ENCODE peak calls at places on chromosomes 3 and 15, in eight cellular contexts. D is CD8-positive, alpha-beta memory T cell; Z is PC-9; F is cardiac muscle cell; M is ovary; K is brain microvascular endothelial cell; G is left lung; Y is neural progenitor cell. C is an unnamed sample. For H3K36me3, the result is how much of the 10 kb centered on the place peaks cover.

GRCh38 chr3:66136597-66136996 is 84.2 kb upstream of the SLC25A26 start:
- DNase-seq in M (no peak), K (no peak), D (no peak), G (no peak), F (no peak), Z (no peak), Y (no peak), C (no peak)

GRCh38 chr15:36221992-36222391 is 357.4 kb upstream of the CDIN1 start:
- DNase-seq in F (no peak), Z (no peak), M (no peak), K (no peak), D (no peak), Y (no peak), G (peak), C (no peak)

GRCh38 chr3:195150194-195151118 is 120.5 kb downstream of the XXYLT1 start:
- DNase-seq in G (peak), K (peak), Y (peak), D (no peak), F (peak), Z (no peak), M (peak), C (no peak)

GRCh38 chr15:69160976-69161877 is 792 bp downstream of the GLCE start:
- DNase-seq in K (no peak), Z (no peak), M (peak), F (peak), G (peak), Y (peak), D (peak), C (no peak)

GRCh38 chr15:57421110-57421509 is 44.8 kb downstream of the CGNL1 start:
- DNase-seq in K (no peak), D (no peak), Z (no peak), G (no peak), F (no peak), Y (no peak), M (no peak), C (no peak)

GRCh38 chr3:133401374-133402135 is 1.7 kb downstream of the BFSP2 start:
- DNase-seq in M (peak), G (no peak), F (no peak), Y (no peak), D (no peak), K (no peak), Z (no peak), C (no peak)

GRCh38 chr3:98770261-98771039 is 7.3 kb downstream of the ST3GAL6 start:
- DNase-seq in G (peak), D (no peak), K (no peak), Y (no peak), M (no peak), F (no peak), Z (no peak), C (no peak)

GRCh38 chr3:179410317-179410716 is 41.0 kb downstream of the GNB4 start:
- DNase-seq in F (no peak), M (no peak), Z (no peak), K (peak), Y (peak), G (no peak), D (no peak), C (no peak)

GRCh38 chr15:76730262-76730661 is 174.9 kb downstream of the SCAPER start:
- DNase-seq in Y (no peak), M (no peak), K (no peak), D (no peak), G (no peak), Z (no peak), F (no peak), C (no peak)

GRCh38 chr3:11944052-11944673 is 60.0 kb upstream of the SYN2 start:
- DNase-seq in D (no peak), K (peak), M (no peak), Y (peak), F (peak), G (no peak), Z (no peak), C (no peak)

GRCh38 chr3:48598323-48599076 is 3.4 kb upstream of the COL7A1 start:
- DNase-seq in M (peak), G (peak), D (no peak), Z (peak), F (peak), Y (no peak), K (peak), C (peak)

GRCh38 chr3:48601622-48601994 is 6.5 kb upstream of the COL7A1 start:
- DNase-seq in M (no peak), K (no peak), F (no peak), Z (no peak), D (no peak), G (no peak), Y (no peak), C (no peak)

GRCh38 chr3:48599077-48599501 is 4.0 kb upstream of the COL7A1 start:
- DNase-seq in K (no peak), Z (no peak), M (no peak), F (no peak), Y (no peak), G (peak), D (no peak), C (no peak)

GRCh38 chr3:48600711-48601621 is 5.8 kb upstream of the COL7A1 start:
- DNase-seq in M (no peak), Y (no peak), F (no peak), K (no peak), D (no peak), G (peak), Z (no peak), C (no peak)

DNA sequence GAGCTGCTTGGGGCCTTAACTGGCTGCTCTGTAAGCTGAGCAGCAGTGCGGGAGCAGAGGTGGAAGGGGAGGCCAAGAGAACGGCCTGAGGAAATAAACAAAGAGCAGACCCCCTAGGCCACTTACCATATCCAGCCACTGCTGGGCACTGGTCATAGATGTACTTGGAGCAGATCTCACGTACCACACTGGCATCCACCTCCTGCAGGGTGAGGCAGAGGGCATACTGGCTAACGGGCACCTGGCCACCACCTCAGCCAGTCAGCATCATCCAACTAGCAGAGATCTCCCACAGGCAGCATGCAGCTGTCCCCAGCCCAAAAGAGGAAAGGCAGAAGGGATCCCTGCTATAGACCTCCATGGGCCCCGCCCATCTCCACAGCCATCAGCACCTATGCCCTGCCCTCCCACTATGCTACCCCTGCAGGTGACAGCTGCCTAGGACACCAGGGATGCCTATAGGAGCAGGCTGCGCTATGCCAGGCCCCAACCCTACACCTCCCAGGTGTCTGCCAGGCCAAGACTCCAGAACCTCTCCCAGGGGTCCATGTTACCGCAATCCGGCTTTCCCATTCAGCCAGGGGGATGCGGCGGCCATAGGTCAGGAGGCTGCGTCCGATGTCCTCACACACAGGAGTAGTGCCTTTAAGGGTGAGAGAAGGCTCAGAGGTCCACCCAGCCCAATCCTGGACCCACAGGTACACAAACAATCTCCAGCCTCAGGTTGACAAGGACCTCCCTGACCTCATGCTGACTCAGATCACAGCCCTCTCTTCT is 4.6 kb upstream of the COL7A1 start:
- DNase-seq in G (peak), Z (no peak), M (no peak), D (no peak), Y (no peak), K (no peak), F (no peak), C (no peak)
- H3K36me3 ChIP-seq in G (half or more), Z (under half), M (under half), D (under half), Y (under half), K (half or more), F (under half), C (under half)

DNA sequence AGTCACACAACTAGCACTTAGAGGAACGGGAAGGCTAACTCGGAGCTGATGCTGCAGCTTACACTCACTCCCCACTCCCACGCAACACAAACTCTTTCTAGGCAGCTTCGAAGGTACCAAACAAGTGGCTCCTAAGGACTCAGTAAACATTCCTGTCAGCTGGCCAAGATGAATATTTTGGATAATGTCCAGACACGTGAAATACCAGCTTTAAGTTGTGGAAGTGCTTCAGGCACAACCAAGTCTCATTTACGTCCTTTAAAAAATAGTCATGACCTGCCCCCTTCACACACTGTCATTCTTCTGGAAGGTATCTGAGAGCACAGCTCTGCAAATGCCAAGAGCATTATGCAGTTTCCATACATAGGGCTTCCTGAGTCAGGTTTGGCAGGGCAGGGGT is 1005.9 kb upstream of the CFAP20DC start:
- DNase-seq in D (no peak), G (no peak), F (peak), Y (no peak), Z (no peak), M (no peak), K (peak), C (no peak)
- H3K36me3 ChIP-seq in D (under half), G (under half), F (under half), Y (under half), Z (under half), M (under half), K (under half), C (under half)

DNA sequence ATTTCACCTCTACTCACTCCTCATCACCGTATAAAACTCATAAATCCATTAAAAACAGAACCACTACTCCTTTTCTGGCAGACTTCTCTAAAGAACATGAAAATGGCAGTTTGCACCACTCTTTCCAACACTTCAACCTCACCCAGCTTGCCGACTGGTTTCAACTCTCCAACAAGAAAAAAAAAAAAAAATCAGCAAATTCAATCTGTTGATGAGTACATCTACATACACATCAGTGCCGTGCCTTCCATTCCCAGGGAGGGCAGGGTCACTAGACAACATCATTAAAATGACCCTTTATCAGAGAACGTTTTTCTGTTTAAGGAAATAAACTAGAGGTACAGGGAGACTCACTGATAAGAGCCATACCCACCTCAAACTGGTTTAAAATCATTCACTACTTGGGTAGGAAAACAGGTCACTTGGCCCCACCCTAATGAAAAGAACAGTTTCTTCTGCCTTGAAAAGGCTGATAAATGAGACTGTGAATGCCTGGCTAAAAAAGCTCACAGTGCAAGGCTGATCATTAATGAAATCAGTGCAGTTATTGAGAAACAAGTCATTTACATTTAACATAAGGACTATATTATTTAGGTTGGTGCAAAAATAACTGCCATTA is 6.0 kb downstream of the ANXA2 start:
- DNase-seq in K (no peak), Z (no peak), G (no peak), D (no peak), F (no peak), M (no peak), Y (no peak), C (no peak)
- H3K36me3 ChIP-seq in K (half or more), Z (under half), G (under half), D (under half), F (under half), M (under half), Y (under half), C (under half)

GRCh38 chr3:113802795-113803455 is 35.7 kb upstream of the GRAMD1C start:
- DNase-seq in M (no peak), K (no peak), G (no peak), D (no peak), Z (no peak), F (no peak), Y (no peak), C (no peak)
- H3K36me3 ChIP-seq in M (under half), K (under half), G (half or more), D (under half), Z (under half), F (half or more), Y (under half), C (under half)

DNA sequence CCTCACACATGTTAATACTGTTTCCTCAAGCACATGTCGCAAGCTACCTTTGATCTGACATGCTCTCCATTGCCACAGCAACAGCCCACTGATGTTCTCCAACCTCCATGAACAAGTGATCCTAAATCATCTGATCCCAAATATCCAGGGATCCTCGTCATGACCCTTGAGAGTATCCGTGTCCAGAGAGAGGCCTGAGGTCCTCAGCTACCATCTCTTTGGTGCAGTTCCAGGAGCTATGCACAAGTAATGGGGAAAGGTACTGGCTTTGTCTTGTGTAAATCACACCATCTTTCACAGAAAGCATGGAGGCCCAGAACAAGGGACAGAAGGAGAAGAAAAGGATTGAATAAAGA is 2.4 kb downstream of the GCSAM start:
- DNase-seq in F (no peak), G (no peak), K (no peak), Z (no peak), D (no peak), Y (no peak), M (no peak), C (no peak)
- H3K36me3 ChIP-seq in F (under half), G (under half), K (under half), Z (under half), D (under half), Y (under half), M (under half), C (under half)

GRCh38 chr3:44208568-44208967 is 33.1 kb upstream of the TOPAZ1 start:
- DNase-seq in Y (no peak), F (no peak), M (no peak), G (no peak), D (no peak), K (no peak), Z (no peak), C (no peak)
- H3K36me3 ChIP-seq in Y (under half), F (under half), M (under half), G (under half), D (under half), K (under half), Z (under half), C (under half)

GRCh38 chr3:16366581-16366980 is 101.6 kb downstream of the OXNAD1 start:
- DNase-seq in K (no peak), Y (no peak), D (no peak), M (no peak), G (no peak), Z (no peak), F (peak), C (no peak)
- H3K36me3 ChIP-seq in K (under half), Y (under half), D (under half), M (under half), G (under half), Z (under half), F (under half), C (under half)

DNA sequence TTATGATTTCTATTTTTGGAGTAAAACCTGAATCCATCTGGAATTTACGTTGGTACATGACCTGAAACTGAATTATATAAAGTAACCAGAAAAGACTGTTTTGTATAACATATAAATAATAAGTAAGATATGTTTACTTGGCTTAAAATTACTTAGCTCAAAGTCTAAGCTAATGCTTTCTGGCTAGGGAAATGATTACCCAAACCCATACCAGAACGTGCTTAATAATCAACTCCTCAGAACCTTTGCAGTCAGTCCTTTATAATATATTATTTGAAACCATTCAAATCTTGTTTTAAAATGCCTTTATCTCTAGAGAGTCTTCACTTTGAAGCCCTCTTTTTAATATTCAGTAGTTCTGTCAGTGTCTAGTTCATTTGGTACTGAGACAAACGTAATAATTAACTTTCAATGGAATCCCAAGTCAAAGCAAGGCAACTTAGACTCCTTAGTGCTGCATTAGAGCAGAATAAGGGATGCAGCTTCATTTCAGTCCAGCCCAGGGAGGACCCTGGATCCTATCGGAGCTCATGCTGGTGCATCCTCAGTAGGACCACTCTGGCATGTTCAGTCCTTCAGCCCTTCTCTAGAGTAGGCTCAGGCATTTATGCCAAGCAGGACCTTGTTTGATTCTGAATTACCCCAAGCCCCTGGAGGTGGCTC is 81.6 kb downstream of the MME start:
- DNase-seq in D (no peak), M (no peak), Z (no peak), F (no peak), Y (no peak), K (no peak), G (no peak), C (no peak)
- H3K36me3 ChIP-seq in D (under half), M (under half), Z (under half), F (under half), Y (under half), K (under half), G (under half), C (under half)

GRCh38 chr15:92943581-92943980 is 43.5 kb downstream of the CHD2 start:
- DNase-seq in M (no peak), K (no peak), D (no peak), Z (no peak), Y (no peak), F (no peak), G (no peak), C (no peak)
- H3K36me3 ChIP-seq in M (under half), K (half or more), D (half or more), Z (half or more), Y (half or more), F (half or more), G (half or more), C (under half)

GRCh38 chr3:45944830-45945620 is 1.8 kb downstream of the CXCR6 start:
- DNase-seq in Z (no peak), G (no peak), M (no peak), Y (no peak), F (no peak), K (no peak), D (no peak), C (no peak)
- H3K36me3 ChIP-seq in Z (under half), G (half or more), M (under half), Y (under half), F (under half), K (under half), D (under half), C (under half)

C was measured in BJ.